ENCODE peak calls at places on chromosomes 12 and 14, in six cellular contexts. R is NCI-H2029, V is psoas muscle, G is astrocyte of the spinal cord, A is cardiac fibroblast, E is cardiac muscle cell. K is an unnamed sample.
A peak's percentile ranks its signal among the peaks of the same experiment; 100 is the strongest.

GRCh38 chr14:105864116-105864515 is 337.7 kb downstream of the TMEM121 start:
- DNase-seq in E (no peak), G (no peak), V (no peak), A (no peak), R (no peak), K (no peak)

GRCh38 chr12:31897791-31898503 is 61.3 kb upstream of the RESF1 start:
- DNase-seq in V (peak; percentile 19), A (peak; percentile 44), E (peak; percentile 61), G (peak; percentile 28), R (peak; percentile 83), K (no peak)

GRCh38 chr14:80315681-80316080 is 104.4 kb upstream of the DIO2 start:
- DNase-seq in E (no peak), V (no peak), G (no peak), R (no peak), A (no peak), K (no peak)

GRCh38 chr14:61260939-61261776 is 20.0 kb downstream of the TMEM30B start:
- DNase-seq in R (peak; percentile 66), A (peak; percentile 86), G (peak; percentile 85), E (peak; percentile 21), V (no peak), K (peak; percentile 13)

GRCh38 chr12:49297695-49298060 is 2.7 kb downstream of the PRPH start:
- DNase-seq in E (no peak), V (no peak), R (no peak), G (no peak), A (no peak), K (no peak)

GRCh38 chr12:63103489-63104131 is 47.4 kb downstream of the AVPR1A start:
- DNase-seq in A (peak; percentile 48), V (no peak), R (peak; percentile 8), G (peak; percentile 29), E (peak; percentile 40), K (peak; percentile 15)

GRCh38 chr14:64388533-64389243 is 535 bp downstream of the MTHFD1 start:
- DNase-seq in E (peak; percentile 36), A (peak; percentile 26), V (peak; percentile 27), G (peak; percentile 37), R (peak; percentile 18), K (peak; percentile 4)

GRCh38 chr14:23513005-23513412 is 38.6 kb downstream of the ZFHX2 start:
- DNase-seq in G (no peak), A (no peak), V (no peak), R (peak; percentile 99), E (no peak), K (no peak)

GRCh38 chr14:81323621-81324400 is 76.3 kb downstream of the STON2 start:
- DNase-seq in E (no peak), G (peak; percentile 23), R (no peak), A (no peak), V (no peak), K (no peak)

GRCh38 chr14:99521176-99522024 is 40.2 kb downstream of the CCNK start:
- DNase-seq in A (no peak), G (no peak), E (no peak), R (no peak), V (peak; percentile 13), K (no peak)

GRCh38 chr12:58841058-58841798 is 79.1 kb downstream of the LRIG3 start:
- DNase-seq in G (no peak), E (no peak), A (no peak), V (no peak), R (no peak), K (no peak)

GRCh38 chr14:21090194-21090939 is 8.1 kb downstream of the ZNF219 start:
- DNase-seq in V (no peak), R (no peak), E (peak; percentile 21), A (peak; percentile 15), G (no peak), K (no peak)

GRCh38 chr12:19443585-19443984 is 4.3 kb downstream of the AEBP2 start:
- DNase-seq in V (no peak), R (no peak), G (no peak), E (no peak), A (no peak), K (no peak)

GRCh38 chr12:88638388-88638787 is 58.1 kb upstream of the KITLG start:
- DNase-seq in G (no peak), A (peak; percentile 11), E (peak; percentile 36), V (no peak), R (no peak), K (no peak)

GRCh38 chr14:105203057-105203494 is 22.0 kb upstream of the NUDT14 start:
- DNase-seq in V (peak; percentile 80), G (peak; percentile 54), E (peak; percentile 74), R (no peak), A (peak; percentile 69), K (no peak)